ENCODE peak calls at places on chromosome 1, in four cellular contexts. E is HEK293T, W is spleen, U is C1 segment of cervical spinal cord. J is an unnamed sample.
A peak's percentile ranks its signal among the peaks of the same experiment; 100 is the strongest.

GRCh38 chr1:225737179-225737578 is 40.4 kb upstream of the SRP9 start:
- DNase-seq in W (no peak), U (no peak), E (no peak), J (no peak)

GRCh38 chr1:180918519-180918918 is 5.8 kb downstream of the KIAA1614 start:
- DNase-seq in E (no peak), W (no peak), U (no peak), J (no peak)

GRCh38 chr1:170664283-170664827 is 424 bp downstream of the PRRX1 start:
- DNase-seq in W (peak; percentile 67), E (peak; percentile 47), U (no peak), J (no peak)

GRCh38 chr1:165414620-165415019 is 30.3 kb downstream of the RXRG start:
- DNase-seq in W (no peak), E (no peak), U (no peak), J (no peak)

GRCh38 chr1:238223067-238223640 is 332.4 kb upstream of the ZP4 start:
- DNase-seq in U (no peak), W (no peak), E (no peak), J (no peak)

GRCh38 chr1:187185389-187185788 is 356.6 kb downstream of the PLA2G4A start:
- DNase-seq in W (no peak), U (no peak), E (no peak), J (no peak)

GRCh38 chr1:220371324-220371723 is 99.1 kb upstream of the RAB3GAP2 start:
- DNase-seq in W (no peak), U (no peak), E (peak; percentile 28), J (no peak)

GRCh38 chr1:37726191-37726590 is 33.9 kb downstream of the CDCA8 start:
- DNase-seq in E (no peak), W (no peak), U (no peak), J (no peak)

GRCh38 chr1:93177991-93178390 is 2.2 kb downstream of the TMED5 start:
- DNase-seq in E (peak; percentile 10), U (no peak), W (no peak), J (no peak)

GRCh38 chr1:209198926-209199325 is 384.6 kb upstream of the CAMK1G start:
- DNase-seq in U (no peak), W (no peak), E (no peak), J (no peak)